ENCODE peak calls at places on chromosome 3, in nine cellular contexts. One of them, this sample, is unnamed.

GRCh38 chr3:39639344-39640236 is 169.8 kb upstream of the MYRIP start:
- DNase-seq in SJSA1: peak
- DNase-seq in mesendoderm: peak
- DNase-seq in activated T-cell treated with anti-CD3 and anti-CD28 coated beads for 24 hours: peak
- DNase-seq in GM23248: peak
- DNase-seq in left cardiac atrium: peak
- DNase-seq in activated CD8-positive, alpha-beta memory T cell treated with anti-CD3 and anti-CD28 coated beads, Interleukin-2, amount 50 U/mL, for 48 hours: peak
- DNase-seq in head of caudate nucleus: peak
- DNase-seq in NCI-H345: no peak
- DNase-seq in this sample: no peak

GRCh38 chr3:183438749-183439148 is 10.3 kb upstream of the MCF2L2 start:
- DNase-seq in NCI-H345: peak
- DNase-seq in left cardiac atrium: no peak
- DNase-seq in activated CD8-positive, alpha-beta memory T cell treated with anti-CD3 and anti-CD28 coated beads, Interleukin-2, amount 50 U/mL, for 48 hours: no peak
- DNase-seq in activated T-cell treated with anti-CD3 and anti-CD28 coated beads for 24 hours: no peak
- DNase-seq in mesendoderm: no peak
- DNase-seq in GM23248: no peak
- DNase-seq in head of caudate nucleus: no peak
- DNase-seq in SJSA1: no peak
- DNase-seq in this sample: no peak

GRCh38 chr3:49871536-49872157 is 1.9 kb upstream of the CAMKV start:
- DNase-seq in left cardiac atrium: no peak
- DNase-seq in head of caudate nucleus: peak
- DNase-seq in NCI-H345: no peak
- DNase-seq in mesendoderm: no peak
- DNase-seq in activated CD8-positive, alpha-beta memory T cell treated with anti-CD3 and anti-CD28 coated beads, Interleukin-2, amount 50 U/mL, for 48 hours: no peak
- DNase-seq in SJSA1: no peak
- DNase-seq in GM23248: no peak
- DNase-seq in activated T-cell treated with anti-CD3 and anti-CD28 coated beads for 24 hours: no peak
- DNase-seq in this sample: no peak

GRCh38 chr3:39101022-39101689 is 6.3 kb downstream of the GORASP1 start:
- DNase-seq in activated CD8-positive, alpha-beta memory T cell treated with anti-CD3 and anti-CD28 coated beads, Interleukin-2, amount 50 U/mL, for 48 hours: peak
- DNase-seq in head of caudate nucleus: no peak
- DNase-seq in activated T-cell treated with anti-CD3 and anti-CD28 coated beads for 24 hours: no peak
- DNase-seq in NCI-H345: no peak
- DNase-seq in left cardiac atrium: no peak
- DNase-seq in SJSA1: no peak
- DNase-seq in GM23248: peak
- DNase-seq in mesendoderm: peak
- DNase-seq in this sample: peak

GRCh38 chr3:32817561-32818430 is at the start of gene TRIM71:
- DNase-seq in NCI-H345: no peak
- DNase-seq in GM23248: peak
- DNase-seq in mesendoderm: peak
- DNase-seq in activated CD8-positive, alpha-beta memory T cell treated with anti-CD3 and anti-CD28 coated beads, Interleukin-2, amount 50 U/mL, for 48 hours: peak
- DNase-seq in SJSA1: no peak
- DNase-seq in activated T-cell treated with anti-CD3 and anti-CD28 coated beads for 24 hours: no peak
- DNase-seq in head of caudate nucleus: peak
- DNase-seq in left cardiac atrium: no peak
- DNase-seq in this sample: no peak

GRCh38 chr3:94524102-94524922 is 461.5 kb downstream of the NSUN3 start:
- DNase-seq in GM23248: no peak
- DNase-seq in NCI-H345: no peak
- DNase-seq in left cardiac atrium: no peak
- DNase-seq in SJSA1: no peak
- DNase-seq in head of caudate nucleus: no peak
- DNase-seq in activated T-cell treated with anti-CD3 and anti-CD28 coated beads for 24 hours: no peak
- DNase-seq in activated CD8-positive, alpha-beta memory T cell treated with anti-CD3 and anti-CD28 coated beads, Interleukin-2, amount 50 U/mL, for 48 hours: no peak
- DNase-seq in mesendoderm: peak
- DNase-seq in this sample: no peak

GRCh38 chr3:164890061-164890460 is 188.2 kb downstream of the SI start:
- DNase-seq in activated T-cell treated with anti-CD3 and anti-CD28 coated beads for 24 hours: no peak
- DNase-seq in NCI-H345: no peak
- DNase-seq in GM23248: no peak
- DNase-seq in head of caudate nucleus: no peak
- DNase-seq in mesendoderm: no peak
- DNase-seq in SJSA1: no peak
- DNase-seq in left cardiac atrium: no peak
- DNase-seq in activated CD8-positive, alpha-beta memory T cell treated with anti-CD3 and anti-CD28 coated beads, Interleukin-2, amount 50 U/mL, for 48 hours: no peak
- DNase-seq in this sample: no peak

GRCh38 chr3:13113346-13114335 is 40.4 kb upstream of the IQSEC1 start:
- DNase-seq in GM23248: no peak
- DNase-seq in SJSA1: no peak
- DNase-seq in left cardiac atrium: no peak
- DNase-seq in head of caudate nucleus: no peak
- DNase-seq in NCI-H345: no peak
- DNase-seq in activated CD8-positive, alpha-beta memory T cell treated with anti-CD3 and anti-CD28 coated beads, Interleukin-2, amount 50 U/mL, for 48 hours: no peak
- DNase-seq in mesendoderm: no peak
- DNase-seq in activated T-cell treated with anti-CD3 and anti-CD28 coated beads for 24 hours: no peak
- DNase-seq in this sample: peak

GRCh38 chr3:12428131-12428530 is 56.1 kb upstream of the TSEN2 start:
- DNase-seq in activated T-cell treated with anti-CD3 and anti-CD28 coated beads for 24 hours: no peak
- DNase-seq in SJSA1: no peak
- DNase-seq in left cardiac atrium: no peak
- DNase-seq in head of caudate nucleus: no peak
- DNase-seq in GM23248: peak
- DNase-seq in mesendoderm: no peak
- DNase-seq in NCI-H345: no peak
- DNase-seq in activated CD8-positive, alpha-beta memory T cell treated with anti-CD3 and anti-CD28 coated beads, Interleukin-2, amount 50 U/mL, for 48 hours: no peak
- DNase-seq in this sample: no peak

GRCh38 chr3:43243590-43244587 is 42.5 kb upstream of the SNRK start:
- DNase-seq in mesendoderm: no peak
- DNase-seq in NCI-H345: no peak
- DNase-seq in GM23248: peak
- DNase-seq in head of caudate nucleus: no peak
- DNase-seq in activated T-cell treated with anti-CD3 and anti-CD28 coated beads for 24 hours: no peak
- DNase-seq in left cardiac atrium: no peak
- DNase-seq in activated CD8-positive, alpha-beta memory T cell treated with anti-CD3 and anti-CD28 coated beads, Interleukin-2, amount 50 U/mL, for 48 hours: no peak
- DNase-seq in SJSA1: no peak
- DNase-seq in this sample: no peak

GRCh38 chr3:139588450-139588849 is 48.9 kb upstream of the RBP1 start:
- DNase-seq in SJSA1: no peak
- DNase-seq in activated T-cell treated with anti-CD3 and anti-CD28 coated beads for 24 hours: no peak
- DNase-seq in activated CD8-positive, alpha-beta memory T cell treated with anti-CD3 and anti-CD28 coated beads, Interleukin-2, amount 50 U/mL, for 48 hours: no peak
- DNase-seq in GM23248: no peak
- DNase-seq in mesendoderm: peak
- DNase-seq in left cardiac atrium: peak
- DNase-seq in head of caudate nucleus: no peak
- DNase-seq in NCI-H345: no peak
- DNase-seq in this sample: no peak

GRCh38 chr3:9342696-9343095 is 20.2 kb upstream of the THUMPD3 start:
- DNase-seq in head of caudate nucleus: no peak
- DNase-seq in activated CD8-positive, alpha-beta memory T cell treated with anti-CD3 and anti-CD28 coated beads, Interleukin-2, amount 50 U/mL, for 48 hours: no peak
- DNase-seq in activated T-cell treated with anti-CD3 and anti-CD28 coated beads for 24 hours: no peak
- DNase-seq in SJSA1: no peak
- DNase-seq in mesendoderm: no peak
- DNase-seq in NCI-H345: no peak
- DNase-seq in GM23248: no peak
- DNase-seq in left cardiac atrium: no peak
- DNase-seq in this sample: no peak

GRCh38 chr3:66418432-66419052 is 82.3 kb downstream of the LRIG1 start:
- DNase-seq in NCI-H345: peak
- DNase-seq in activated CD8-positive, alpha-beta memory T cell treated with anti-CD3 and anti-CD28 coated beads, Interleukin-2, amount 50 U/mL, for 48 hours: no peak
- DNase-seq in activated T-cell treated with anti-CD3 and anti-CD28 coated beads for 24 hours: no peak
- DNase-seq in head of caudate nucleus: peak
- DNase-seq in mesendoderm: no peak
- DNase-seq in GM23248: no peak
- DNase-seq in left cardiac atrium: peak
- DNase-seq in SJSA1: peak
- DNase-seq in this sample: no peak

GRCh38 chr3:128993461-128994172 is at the start of gene CFAP92:
- DNase-seq in GM23248: peak
- DNase-seq in mesendoderm: peak
- DNase-seq in activated CD8-positive, alpha-beta memory T cell treated with anti-CD3 and anti-CD28 coated beads, Interleukin-2, amount 50 U/mL, for 48 hours: peak
- DNase-seq in SJSA1: peak
- DNase-seq in left cardiac atrium: peak
- DNase-seq in head of caudate nucleus: peak
- DNase-seq in NCI-H345: peak
- DNase-seq in activated T-cell treated with anti-CD3 and anti-CD28 coated beads for 24 hours: peak
- DNase-seq in this sample: peak

GRCh38 chr3:112032377-112032776 is 2.2 kb upstream of the TMPRSS7 start:
- DNase-seq in mesendoderm: no peak
- DNase-seq in GM23248: no peak
- DNase-seq in activated T-cell treated with anti-CD3 and anti-CD28 coated beads for 24 hours: no peak
- DNase-seq in left cardiac atrium: no peak
- DNase-seq in NCI-H345: peak
- DNase-seq in head of caudate nucleus: no peak
- DNase-seq in SJSA1: no peak
- DNase-seq in activated CD8-positive, alpha-beta memory T cell treated with anti-CD3 and anti-CD28 coated beads, Interleukin-2, amount 50 U/mL, for 48 hours: no peak
- DNase-seq in this sample: no peak

GRCh38 chr3:42876940-42877720 is 1.5 kb upstream of the CYP8B1 start:
- DNase-seq in SJSA1: no peak
- DNase-seq in head of caudate nucleus: no peak
- DNase-seq in left cardiac atrium: no peak
- DNase-seq in mesendoderm: no peak
- DNase-seq in GM23248: no peak
- DNase-seq in activated T-cell treated with anti-CD3 and anti-CD28 coated beads for 24 hours: no peak
- DNase-seq in NCI-H345: no peak
- DNase-seq in activated CD8-positive, alpha-beta memory T cell treated with anti-CD3 and anti-CD28 coated beads, Interleukin-2, amount 50 U/mL, for 48 hours: no peak
- DNase-seq in this sample: no peak

GRCh38 chr3:177770821-177771220 is 573.5 kb upstream of the TBL1XR1 start:
- DNase-seq in activated T-cell treated with anti-CD3 and anti-CD28 coated beads for 24 hours: no peak
- DNase-seq in NCI-H345: no peak
- DNase-seq in left cardiac atrium: no peak
- DNase-seq in SJSA1: no peak
- DNase-seq in mesendoderm: no peak
- DNase-seq in GM23248: peak
- DNase-seq in activated CD8-positive, alpha-beta memory T cell treated with anti-CD3 and anti-CD28 coated beads, Interleukin-2, amount 50 U/mL, for 48 hours: no peak
- DNase-seq in head of caudate nucleus: no peak
- DNase-seq in this sample: no peak

GRCh38 chr3:179796421-179796820 is 143.6 kb downstream of the USP13 start:
- DNase-seq in GM23248: no peak
- DNase-seq in activated T-cell treated with anti-CD3 and anti-CD28 coated beads for 24 hours: no peak
- DNase-seq in mesendoderm: no peak
- DNase-seq in activated CD8-positive, alpha-beta memory T cell treated with anti-CD3 and anti-CD28 coated beads, Interleukin-2, amount 50 U/mL, for 48 hours: no peak
- DNase-seq in NCI-H345: no peak
- DNase-seq in SJSA1: no peak
- DNase-seq in head of caudate nucleus: no peak
- DNase-seq in left cardiac atrium: no peak
- DNase-seq in this sample: no peak

GRCh38 chr3:181358555-181358954 is 353.2 kb upstream of the SOX2 start:
- DNase-seq in mesendoderm: peak
- DNase-seq in SJSA1: no peak
- DNase-seq in left cardiac atrium: no peak
- DNase-seq in GM23248: no peak
- DNase-seq in activated CD8-positive, alpha-beta memory T cell treated with anti-CD3 and anti-CD28 coated beads, Interleukin-2, amount 50 U/mL, for 48 hours: no peak
- DNase-seq in head of caudate nucleus: no peak
- DNase-seq in activated T-cell treated with anti-CD3 and anti-CD28 coated beads for 24 hours: no peak
- DNase-seq in NCI-H345: no peak
- DNase-seq in this sample: no peak

GRCh38 chr3:125055165-125055912 is 458 bp downstream of the HEG1 start:
- DNase-seq in SJSA1: no peak
- DNase-seq in activated T-cell treated with anti-CD3 and anti-CD28 coated beads for 24 hours: no peak
- DNase-seq in activated CD8-positive, alpha-beta memory T cell treated with anti-CD3 and anti-CD28 coated beads, Interleukin-2, amount 50 U/mL, for 48 hours: peak
- DNase-seq in NCI-H345: no peak
- DNase-seq in GM23248: peak
- DNase-seq in head of caudate nucleus: no peak
- DNase-seq in mesendoderm: no peak
- DNase-seq in left cardiac atrium: peak
- DNase-seq in this sample: no peak

GRCh38 chr3:39641210-39641718 is 168.1 kb upstream of the MYRIP start:
- DNase-seq in activated T-cell treated with anti-CD3 and anti-CD28 coated beads for 24 hours: no peak
- DNase-seq in GM23248: no peak
- DNase-seq in mesendoderm: no peak
- DNase-seq in activated CD8-positive, alpha-beta memory T cell treated with anti-CD3 and anti-CD28 coated beads, Interleukin-2, amount 50 U/mL, for 48 hours: no peak
- DNase-seq in left cardiac atrium: no peak
- DNase-seq in SJSA1: no peak
- DNase-seq in head of caudate nucleus: no peak
- DNase-seq in NCI-H345: no peak
- DNase-seq in this sample: no peak

GRCh38 chr3:130480736-130481135 is 36.2 kb upstream of the COL6A6 start:
- DNase-seq in NCI-H345: no peak
- DNase-seq in left cardiac atrium: peak
- DNase-seq in mesendoderm: peak
- DNase-seq in GM23248: peak
- DNase-seq in activated CD8-positive, alpha-beta memory T cell treated with anti-CD3 and anti-CD28 coated beads, Interleukin-2, amount 50 U/mL, for 48 hours: no peak
- DNase-seq in head of caudate nucleus: no peak
- DNase-seq in activated T-cell treated with anti-CD3 and anti-CD28 coated beads for 24 hours: no peak
- DNase-seq in SJSA1: no peak
- DNase-seq in this sample: no peak

GRCh38 chr3:38842266-38842965 is 26.4 kb upstream of the SCN10A start:
- DNase-seq in NCI-H345: no peak
- DNase-seq in activated CD8-positive, alpha-beta memory T cell treated with anti-CD3 and anti-CD28 coated beads, Interleukin-2, amount 50 U/mL, for 48 hours: no peak
- DNase-seq in head of caudate nucleus: no peak
- DNase-seq in mesendoderm: peak
- DNase-seq in activated T-cell treated with anti-CD3 and anti-CD28 coated beads for 24 hours: no peak
- DNase-seq in left cardiac atrium: no peak
- DNase-seq in GM23248: no peak
- DNase-seq in SJSA1: no peak
- DNase-seq in this sample: no peak

GRCh38 chr3:72444642-72445223 is 403.5 kb downstream of the SHQ1 start:
- DNase-seq in activated CD8-positive, alpha-beta memory T cell treated with anti-CD3 and anti-CD28 coated beads, Interleukin-2, amount 50 U/mL, for 48 hours: no peak
- DNase-seq in head of caudate nucleus: no peak
- DNase-seq in NCI-H345: no peak
- DNase-seq in GM23248: peak
- DNase-seq in SJSA1: no peak
- DNase-seq in activated T-cell treated with anti-CD3 and anti-CD28 coated beads for 24 hours: no peak
- DNase-seq in mesendoderm: no peak
- DNase-seq in left cardiac atrium: no peak
- DNase-seq in this sample: no peak

GRCh38 chr3:109687626-109688025 is 350.3 kb upstream of the DPPA4 start:
- DNase-seq in activated CD8-positive, alpha-beta memory T cell treated with anti-CD3 and anti-CD28 coated beads, Interleukin-2, amount 50 U/mL, for 48 hours: no peak
- DNase-seq in NCI-H345: no peak
- DNase-seq in mesendoderm: peak
- DNase-seq in left cardiac atrium: no peak
- DNase-seq in SJSA1: no peak
- DNase-seq in head of caudate nucleus: no peak
- DNase-seq in GM23248: no peak
- DNase-seq in activated T-cell treated with anti-CD3 and anti-CD28 coated beads for 24 hours: no peak
- DNase-seq in this sample: no peak

GRCh38 chr3:46673151-46674030 is 20.1 kb downstream of the ALS2CL start:
- DNase-seq in activated CD8-positive, alpha-beta memory T cell treated with anti-CD3 and anti-CD28 coated beads, Interleukin-2, amount 50 U/mL, for 48 hours: no peak
- DNase-seq in SJSA1: no peak
- DNase-seq in mesendoderm: no peak
- DNase-seq in head of caudate nucleus: peak
- DNase-seq in left cardiac atrium: peak
- DNase-seq in NCI-H345: no peak
- DNase-seq in activated T-cell treated with anti-CD3 and anti-CD28 coated beads for 24 hours: no peak
- DNase-seq in GM23248: no peak
- DNase-seq in this sample: no peak

GRCh38 chr3:70531063-70531657 is 218.7 kb upstream of the MDFIC2 start:
- DNase-seq in activated T-cell treated with anti-CD3 and anti-CD28 coated beads for 24 hours: no peak
- DNase-seq in SJSA1: no peak
- DNase-seq in NCI-H345: no peak
- DNase-seq in mesendoderm: peak
- DNase-seq in head of caudate nucleus: no peak
- DNase-seq in left cardiac atrium: no peak
- DNase-seq in activated CD8-positive, alpha-beta memory T cell treated with anti-CD3 and anti-CD28 coated beads, Interleukin-2, amount 50 U/mL, for 48 hours: no peak
- DNase-seq in GM23248: peak
- DNase-seq in this sample: peak

GRCh38 chr3:158560979-158561378 is 10.0 kb upstream of the MLF1 start:
- DNase-seq in activated T-cell treated with anti-CD3 and anti-CD28 coated beads for 24 hours: no peak
- DNase-seq in activated CD8-positive, alpha-beta memory T cell treated with anti-CD3 and anti-CD28 coated beads, Interleukin-2, amount 50 U/mL, for 48 hours: no peak
- DNase-seq in mesendoderm: no peak
- DNase-seq in NCI-H345: no peak
- DNase-seq in head of caudate nucleus: no peak
- DNase-seq in GM23248: no peak
- DNase-seq in SJSA1: no peak
- DNase-seq in left cardiac atrium: no peak
- DNase-seq in this sample: no peak

GRCh38 chr3:181735921-181736320 is 24.2 kb downstream of the SOX2 start:
- DNase-seq in GM23248: no peak
- DNase-seq in NCI-H345: no peak
- DNase-seq in left cardiac atrium: no peak
- DNase-seq in SJSA1: no peak
- DNase-seq in activated T-cell treated with anti-CD3 and anti-CD28 coated beads for 24 hours: no peak
- DNase-seq in mesendoderm: no peak
- DNase-seq in head of caudate nucleus: no peak
- DNase-seq in activated CD8-positive, alpha-beta memory T cell treated with anti-CD3 and anti-CD28 coated beads, Interleukin-2, amount 50 U/mL, for 48 hours: no peak
- DNase-seq in this sample: no peak

GRCh38 chr3:71710906-71711494 is 14.2 kb downstream of the EIF4E3 start:
- DNase-seq in NCI-H345: peak
- DNase-seq in GM23248: peak
- DNase-seq in SJSA1: no peak
- DNase-seq in activated T-cell treated with anti-CD3 and anti-CD28 coated beads for 24 hours: no peak
- DNase-seq in activated CD8-positive, alpha-beta memory T cell treated with anti-CD3 and anti-CD28 coated beads, Interleukin-2, amount 50 U/mL, for 48 hours: no peak
- DNase-seq in left cardiac atrium: no peak
- DNase-seq in mesendoderm: peak
- DNase-seq in head of caudate nucleus: no peak
- DNase-seq in this sample: peak

This sample was measured in B cell.